ENCODE peak calls at places on chromosomes 11 and 22, in five cellular contexts. D, T, Z, A and O are unnamed samples.

GRCh38 chr11:72066855-72067254 is 13.5 kb downstream of the NUMA1 start:
- DNase-seq in A (no peak), Z (no peak), D (no peak), T (no peak), O (no peak)

GRCh38 chr11:6362868-6363678 is 27.2 kb upstream of the SMPD1 start:
- DNase-seq in A (peak), T (peak), Z (peak), D (peak), O (peak)

GRCh38 chr11:48073031-48073861 is 92.9 kb downstream of the PTPRJ start:
- DNase-seq in A (no peak), T (no peak), D (no peak), Z (no peak), O (no peak)

GRCh38 chr22:27381960-27382742 is 419.4 kb downstream of the MN1 start:
- DNase-seq in T (no peak), A (no peak), D (peak), Z (no peak), O (no peak)

GRCh38 chr11:61771995-61772455 is 19.6 kb downstream of the MYRF start:
- DNase-seq in D (no peak), T (no peak), A (no peak), Z (no peak), O (no peak)

GRCh38 chr11:727859-728748 is 19.2 kb upstream of the TALDO1 start:
- DNase-seq in T (peak), Z (peak), D (peak), A (peak), O (peak)

GRCh38 chr11:16815047-16815767 is 76.8 kb downstream of the C11orf58 start:
- DNase-seq in T (no peak), Z (no peak), A (no peak), D (peak), O (no peak)

GRCh38 chr11:126636911-126637799 is 281.7 kb downstream of the ST3GAL4 start:
- DNase-seq in T (no peak), D (no peak), A (no peak), Z (no peak), O (no peak)

GRCh38 chr11:78840623-78841022 is 266.0 kb upstream of the NARS2 start:
- DNase-seq in A (no peak), T (no peak), D (no peak), Z (no peak), O (no peak)

GRCh38 chr22:32862936-32863661 is 61.6 kb downstream of the TIMP3 start:
- DNase-seq in D (no peak), T (no peak), A (no peak), Z (no peak), O (no peak)

GRCh38 chr22:46070722-46071450 is 79.4 kb upstream of the PPARA start:
- DNase-seq in D (no peak), T (no peak), Z (no peak), A (no peak), O (peak)

GRCh38 chr11:128472128-128473110 is 114.9 kb downstream of the ETS1 start:
- DNase-seq in A (no peak), Z (peak), T (no peak), D (no peak), O (no peak)
- TF ChIP-seq POLR2AphosphoS5 in A (peak), Z (no peak), T (no peak), D (no peak), O (peak)

DNA sequence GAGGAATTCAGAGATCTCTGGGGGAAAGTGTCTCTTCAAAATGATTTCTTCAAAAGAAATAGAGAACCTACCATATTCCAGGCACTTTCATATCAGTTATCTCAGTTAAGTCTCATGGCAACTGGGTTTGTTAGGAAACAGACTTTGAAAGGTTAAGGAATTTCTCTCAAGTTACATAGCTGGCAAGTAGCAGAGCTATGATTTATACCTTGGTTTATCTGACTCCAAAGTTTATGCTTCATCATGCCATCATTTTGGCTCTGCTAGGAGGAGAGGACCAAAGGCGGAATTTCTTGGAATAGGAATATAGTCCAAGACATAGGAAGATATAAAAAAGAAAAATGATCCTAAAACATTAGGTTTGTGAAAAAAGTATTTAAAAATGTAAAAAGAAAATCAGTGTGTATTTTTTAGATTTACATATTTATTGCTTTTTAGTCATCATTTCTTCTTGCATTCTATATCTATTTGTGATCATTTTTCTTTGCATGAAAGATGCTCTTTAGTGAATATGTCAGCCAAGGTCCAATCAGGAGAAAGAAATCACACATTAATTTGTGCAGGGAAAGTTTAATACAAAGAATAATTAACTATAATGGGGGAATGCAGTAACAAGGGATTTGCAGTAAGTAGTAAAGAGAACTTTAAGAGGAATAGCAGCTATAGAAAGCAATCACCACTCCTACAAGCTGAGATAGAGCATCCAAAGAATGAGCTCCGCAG is 199.1 kb upstream of the ZBED5 start:
- DNase-seq in Z (no peak), A (no peak), D (no peak), T (no peak), O (no peak)
- TF ChIP-seq POLR2A in Z (no peak), A (no peak), D (no peak), T (no peak), O (no peak)

GRCh38 chr11:33257160-33257896 is at the start of gene HIPK3:
- DNase-seq in D (peak), A (peak), Z (peak), T (no peak), O (peak)
- TF ChIP-seq TAF1 in D (peak), A (peak), Z (peak), T (peak), O (peak)

GRCh38 chr11:122758361-122758760 is 79.9 kb upstream of the CRTAM start:
- DNase-seq in Z (no peak), T (no peak), A (no peak), D (no peak), O (no peak)
- TF ChIP-seq POLR2AphosphoS5 in Z (no peak), T (no peak), A (no peak), D (no peak), O (no peak)